ENCODE peak calls at places on chromosome 6, in ten cellular contexts. K is RWPE2, T is pancreas, G is thoracic aorta, C is left lung, Z is HepG2, V is upper lobe of left lung, X is right lobe of liver, S is psoas muscle, N is heart left ventricle. Q is an unnamed sample.

GRCh38 chr6:39268721-39269120 is 39.4 kb upstream of the KCNK5 start:
- ATAC-seq in X (no peak), C (no peak), V (no peak), Z (no peak), G (no peak), T (no peak), N (no peak), K (no peak), S (no peak), Q (no peak)

GRCh38 chr6:53287336-53288225 is 61.2 kb downstream of the ELOVL5 start:
- ATAC-seq in N (peak; percentile 67), K (no peak), G (no peak), Z (no peak), C (no peak), T (no peak), S (no peak), V (no peak), X (peak; percentile 30), Q (peak; percentile 36)

GRCh38 chr6:30914854-30915590 is 984 bp downstream of the VARS2 start:
- ATAC-seq in N (peak; percentile 11), T (peak; percentile 3), S (peak; percentile 6), V (no peak), G (no peak), C (peak; percentile 13), K (no peak), Z (peak; percentile 27), X (no peak), Q (no peak)

GRCh38 chr6:35552285-35552917 is 39.7 kb upstream of the TULP1 start:
- ATAC-seq in G (no peak), Z (peak; percentile 57), X (peak; percentile 74), T (no peak), V (peak; percentile 64), K (no peak), N (no peak), C (peak; percentile 87), S (no peak), Q (no peak)

GRCh38 chr6:87932361-87932760 is 115.3 kb upstream of the SPACA1 start:
- ATAC-seq in S (no peak), X (no peak), N (no peak), C (no peak), G (no peak), Z (peak; percentile 38), T (no peak), V (no peak), K (no peak), Q (no peak)

GRCh38 chr6:23661549-23661948 is 464.5 kb upstream of the NRSN1 start:
- ATAC-seq in N (no peak), Z (no peak), V (no peak), K (no peak), S (no peak), X (no peak), G (no peak), T (no peak), C (no peak), Q (no peak)

GRCh38 chr6:52254731-52255378 is 10.6 kb upstream of the IL17F start:
- ATAC-seq in X (no peak), C (no peak), T (no peak), Z (no peak), K (no peak), S (no peak), V (no peak), G (no peak), N (no peak), Q (no peak)

GRCh38 chr6:119541132-119541905 is 191.8 kb upstream of the MAN1A1 start:
- ATAC-seq in S (peak; percentile 34), Z (no peak), V (peak; percentile 78), K (peak; percentile 97), N (peak; percentile 89), X (no peak), C (peak; percentile 65), T (no peak), G (peak; percentile 40), Q (peak; percentile 93)

GRCh38 chr6:13760948-13761347 is 49.3 kb upstream of the RANBP9 start:
- ATAC-seq in C (peak; percentile 83), G (peak; percentile 38), S (no peak), N (peak; percentile 82), K (peak; percentile 62), Z (no peak), V (peak; percentile 89), X (peak; percentile 20), T (no peak), Q (peak; percentile 85)

GRCh38 chr6:11123978-11124377 is 12.5 kb upstream of the ERVFRD-1 start:
- ATAC-seq in C (no peak), K (no peak), T (no peak), Z (no peak), S (no peak), V (no peak), N (no peak), X (no peak), G (no peak), Q (no peak)

GRCh38 chr6:168105813-168106660 is 27.0 kb upstream of the FRMD1 start:
- ATAC-seq in G (no peak), Z (no peak), X (no peak), V (no peak), T (no peak), K (no peak), S (no peak), C (no peak), N (peak; percentile 10), Q (no peak)

GRCh38 chr6:57261896-57262295 is 39.8 kb upstream of the RAB23 start:
- ATAC-seq in G (peak; percentile 60), S (no peak), N (no peak), K (no peak), T (no peak), Z (no peak), X (no peak), V (peak; percentile 30), C (peak; percentile 32), Q (peak; percentile 22)

GRCh38 chr6:111354751-111355150 is 128.3 kb downstream of the REV3L start:
- ATAC-seq in C (no peak), K (no peak), S (no peak), V (peak; percentile 75), Z (no peak), G (no peak), N (no peak), X (no peak), T (no peak), Q (no peak)

GRCh38 chr6:75376347-75377024 is 91.9 kb upstream of the TMEM30A start:
- ATAC-seq in N (no peak), V (no peak), G (no peak), Z (no peak), K (peak; percentile 65), X (no peak), C (no peak), S (no peak), T (no peak), Q (no peak)

GRCh38 chr6:169906741-169907418 is 155.5 kb downstream of the ERMARD start:
- ATAC-seq in T (no peak), S (no peak), Z (no peak), G (no peak), K (no peak), C (no peak), N (peak; percentile 45), V (no peak), X (peak; percentile 15), Q (no peak)

GRCh38 chr6:91435630-91436029 is 848.8 kb upstream of the MAP3K7 start:
- ATAC-seq in Z (no peak), G (no peak), X (no peak), N (no peak), C (no peak), T (no peak), S (no peak), V (no peak), K (no peak), Q (no peak)

GRCh38 chr6:82353848-82354247 is 9.8 kb upstream of the TPBG start:
- ATAC-seq in C (no peak), K (no peak), X (no peak), G (no peak), N (no peak), Z (no peak), V (no peak), S (no peak), T (no peak), Q (no peak)

GRCh38 chr6:3402310-3403243 is 54.3 kb downstream of the SLC22A23 start:
- ATAC-seq in T (peak; percentile 20), X (no peak), V (peak; percentile 18), C (peak; percentile 48), Z (peak; percentile 12), S (no peak), K (peak; percentile 69), G (no peak), N (no peak), Q (no peak)

DNA sequence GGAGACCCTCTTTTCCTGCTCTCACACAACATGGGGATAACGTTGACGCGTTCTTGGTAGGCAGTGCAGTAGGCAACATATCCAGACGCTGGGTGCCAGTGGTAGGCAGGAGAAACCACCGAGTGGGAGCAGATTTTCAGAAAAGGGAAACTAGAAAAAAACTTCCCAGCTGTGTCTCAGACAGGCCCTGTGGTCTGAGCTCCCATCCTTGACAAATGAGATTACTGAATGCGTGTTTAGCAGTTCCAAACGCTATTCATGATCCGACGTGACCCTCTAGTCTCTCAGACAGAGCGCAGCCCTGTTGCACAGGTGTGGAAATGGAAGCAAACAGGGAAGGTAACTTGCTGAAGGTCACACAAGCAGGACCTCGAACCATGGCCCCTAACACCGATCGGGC is 83.9 kb upstream of the DUSP22 start:
- ATAC-seq in Z (peak; percentile 24), V (no peak), S (no peak), X (no peak), T (no peak), C (no peak), G (no peak), N (no peak), K (no peak), Q (no peak)
- H3K27ac ChIP-seq in Z (no peak overlapping the region), V (no peak overlapping the region), S (no peak overlapping the region), X (no peak overlapping the region), T (no peak overlapping the region), C (no peak overlapping the region), G (no peak overlapping the region), N (no peak overlapping the region), K (no peak overlapping the region), Q (no peak overlapping the region)

GRCh38 chr6:83511901-83512681 is at the start of gene PRSS35:
- ATAC-seq in T (peak; percentile 84), S (peak; percentile 48), C (peak; percentile 95), K (peak; percentile 81), X (peak; percentile 90), N (peak; percentile 93), V (peak; percentile 91), Z (peak; percentile 97), G (peak; percentile 32), Q (peak; percentile 82)
- TF ChIP-seq CTCF in T (peak; percentile 44), S (peak; percentile 41), C (peak; percentile 53), K (peak; percentile 87), X (peak; percentile 67), N (peak; percentile 39), V (peak; percentile 30), Z (peak; percentile 78), G (peak; percentile 60), Q (peak; percentile 64)

DNA sequence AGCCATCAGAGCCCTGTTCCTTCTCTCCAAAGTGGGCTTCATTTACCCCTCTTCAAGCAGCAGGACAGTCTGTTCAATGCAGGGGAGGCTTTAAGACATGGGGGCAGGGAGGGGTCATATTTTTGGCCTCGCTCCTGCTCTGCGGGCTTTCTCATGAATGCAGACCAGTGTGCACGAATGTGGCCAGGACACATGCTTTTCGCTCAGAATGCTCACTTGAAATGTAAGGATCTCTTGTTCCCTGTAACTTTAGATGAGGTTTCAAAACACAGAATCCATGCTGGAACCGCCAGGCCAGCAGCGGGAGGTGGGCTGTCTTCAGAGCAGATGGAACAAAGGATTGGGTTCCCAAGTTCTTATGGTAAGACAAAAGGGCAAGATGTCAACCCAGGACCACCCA is 78.4 kb upstream of the AKAP12 start:
- ATAC-seq in T (no peak), G (no peak), N (no peak), Z (no peak), C (peak; percentile 13), K (no peak), V (no peak), X (no peak), S (no peak), Q (no peak)
- H3K27ac ChIP-seq in T (no peak overlapping the region), G (no peak overlapping the region), N (no peak overlapping the region), Z (no peak overlapping the region), C (no peak overlapping the region), K (no peak overlapping the region), V (no peak overlapping the region), X (no peak overlapping the region), S (no peak overlapping the region), Q (no peak overlapping the region)

GRCh38 chr6:68159433-68159832 is 475.6 kb upstream of the ADGRB3 start:
- ATAC-seq in G (no peak), N (no peak), X (no peak), K (no peak), Z (no peak), C (no peak), S (no peak), V (no peak), T (no peak), Q (no peak)
- TF ChIP-seq CTCF in G (no peak), N (no peak), X (no peak), K (no peak), Z (no peak), C (no peak), S (no peak), V (no peak), T (no peak), Q (no peak)